ENCODE peak calls at places on chromosomes 2 and 18, in seven cellular contexts. Y is HCT116, I is H1, J is HepG2, Q is spleen, S is suprapubic skin, N is K562. M is an unnamed sample.
A peak's percentile ranks its signal among the peaks of the same experiment; 100 is the strongest.

GRCh38 chr2:230582851-230583283 is 129.8 kb upstream of the CAB39 start:
- DNase-seq in Y (no peak), I (no peak), J (no peak), Q (no peak), S (no peak), N (no peak), M (no peak)

GRCh38 chr2:208595386-208596275 is 189.0 kb downstream of the PTH2R start:
- DNase-seq in Y (peak; percentile 32), I (no peak), J (no peak), Q (no peak), S (no peak), N (peak; percentile 19), M (no peak)

GRCh38 chr2:214808481-214808931 is 977 bp downstream of the BARD1 start:
- DNase-seq in Y (no peak), I (no peak), J (no peak), Q (no peak), S (no peak), N (no peak), M (no peak)

GRCh38 chr2:239745790-239746308 is 279.3 kb downstream of the NDUFA10 start:
- DNase-seq in Y (no peak), I (no peak), J (no peak), Q (no peak), S (no peak), N (no peak), M (no peak)

GRCh38 chr2:31675485-31675901 is 94.8 kb upstream of the SRD5A2 start:
- DNase-seq in Y (peak; percentile 15), I (no peak), J (peak; percentile 71), Q (no peak), S (no peak), N (no peak), M (no peak)

GRCh38 chr2:48946444-48947048 is 191.0 kb upstream of the LHCGR start:
- DNase-seq in Y (peak; percentile 23), I (no peak), J (peak; percentile 62), Q (no peak), S (no peak), N (peak; percentile 77), M (no peak)

GRCh38 chr2:16268301-16269000 is 328.1 kb downstream of the MYCN start:
- DNase-seq in Y (no peak), I (no peak), J (no peak), Q (no peak), S (no peak), N (no peak), M (no peak)

GRCh38 chr2:232042911-232043564 is 81.5 kb downstream of the DIS3L2 start:
- DNase-seq in Y (no peak), I (no peak), J (no peak), Q (no peak), S (no peak), N (peak; percentile 9), M (no peak)

GRCh38 chr2:143026411-143027054 is 102.7 kb upstream of the ARHGAP15 start:
- DNase-seq in Y (no peak), I (no peak), J (no peak), Q (no peak), S (no peak), N (no peak), M (no peak)

GRCh38 chr2:187593098-187593497 is 38.9 kb upstream of the TFPI start:
- DNase-seq in Y (no peak), I (no peak), J (no peak), Q (no peak), S (no peak), N (no peak), M (no peak)

GRCh38 chr2:118728984-118729383 is 118.5 kb downstream of the EN1 start:
- DNase-seq in Y (no peak), I (no peak), J (no peak), Q (no peak), S (no peak), N (no peak), M (no peak)

GRCh38 chr2:36087344-36087743 is 268.2 kb upstream of the CRIM1 start:
- DNase-seq in Y (no peak), I (no peak), J (no peak), Q (no peak), S (no peak), N (no peak), M (no peak)

GRCh38 chr2:204652063-204652462 is 106.8 kb downstream of the PARD3B start:
- DNase-seq in Y (no peak), I (no peak), J (no peak), Q (no peak), S (no peak), N (no peak), M (no peak)

GRCh38 chr2:163692611-163693482 is 43.0 kb downstream of the FIGN start:
- DNase-seq in Y (no peak), I (no peak), J (no peak), Q (no peak), S (no peak), N (no peak), M (no peak)

GRCh38 chr2:56128235-56128634 is 55.6 kb upstream of the CCDC85A start:
- DNase-seq in Y (no peak), I (no peak), J (no peak), Q (no peak), S (no peak), N (no peak), M (no peak)

GRCh38 chr2:145563752-145564615 is 1044.1 kb upstream of the ZEB2 start:
- DNase-seq in Y (no peak), I (no peak), J (no peak), Q (no peak), S (no peak), N (no peak), M (no peak)

GRCh38 chr2:31008571-31009114 is 129.6 kb downstream of the GALNT14 start:
- DNase-seq in Y (no peak), I (no peak), J (no peak), Q (no peak), S (no peak), N (no peak), M (no peak)

GRCh38 chr2:2101924-2102323 is 229.2 kb downstream of the MYT1L start:
- DNase-seq in Y (no peak), I (no peak), J (no peak), Q (no peak), S (no peak), N (peak; percentile 47), M (no peak)

GRCh38 chr2:3379339-3379646 is 201 bp upstream of the TRAPPC12 start:
- DNase-seq in Y (no peak), I (no peak), J (no peak), Q (no peak), S (no peak), N (no peak), M (no peak)

GRCh38 chr2:48712151-48712550 is 43.4 kb downstream of the LHCGR start:
- DNase-seq in Y (no peak), I (no peak), J (no peak), Q (no peak), S (no peak), N (no peak), M (no peak)

GRCh38 chr2:235416816-235417499 is 76.9 kb upstream of the AGAP1 start:
- DNase-seq in Y (no peak), I (no peak), J (peak; percentile 43), Q (no peak), S (no peak), N (no peak), M (no peak)

GRCh38 chr2:60439219-60439974 is 114.1 kb downstream of the BCL11A start:
- DNase-seq in Y (no peak), I (no peak), J (no peak), Q (peak; percentile 93), S (no peak), N (peak; percentile 24), M (no peak)

GRCh38 chr18:68887410-68887809 is 89.5 kb downstream of the CCDC102B start:
- DNase-seq in Y (no peak), I (no peak), J (peak; percentile 67), Q (no peak), S (no peak), N (no peak), M (no peak)

DNA sequence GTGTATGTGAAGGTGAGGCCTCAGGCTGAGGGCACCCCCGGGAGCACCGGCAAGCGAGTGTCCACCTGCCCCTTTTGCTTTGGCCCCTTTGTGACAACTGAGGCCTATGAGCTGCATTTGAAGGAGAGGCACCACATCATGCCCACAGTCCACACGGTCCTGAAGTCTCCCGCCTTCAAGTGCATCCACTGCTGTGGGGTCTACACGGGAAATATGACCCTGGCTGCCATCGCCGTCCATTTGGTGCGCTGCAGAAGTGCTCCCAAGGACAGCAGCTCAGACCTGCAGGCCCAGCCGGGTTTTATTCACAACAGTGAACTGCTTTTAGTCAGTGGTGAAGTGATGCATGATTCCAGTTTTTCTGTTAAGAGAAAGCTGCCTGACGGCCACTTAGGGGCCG is 28.9 kb downstream of the ADNP2 start:
- DNase-seq in Y (no peak), I (no peak), J (no peak), Q (no peak), S (no peak), N (no peak), M (no peak)
- TF ChIP-seq POLR2AphosphoS5 in Y (no peak), I (peak; percentile 20), J (no peak), Q (no peak), S (no peak), N (no peak), M (no peak)

GRCh38 chr18:2535419-2535910 is 35.8 kb downstream of the METTL4 start:
- DNase-seq in Y (no peak), I (no peak), J (no peak), Q (no peak), S (no peak), N (no peak), M (no peak)
- H3K4me3 ChIP-seq in Y (no peak overlapping the region), I (no peak overlapping the region), J (no peak overlapping the region), Q (no peak overlapping the region), S (no peak overlapping the region), N (no peak overlapping the region), M (no peak overlapping the region)

GRCh38 chr18:53755914-53756606 is 468.4 kb downstream of the MBD2 start:
- DNase-seq in Y (no peak), I (no peak), J (no peak), Q (no peak), S (no peak), N (no peak), M (no peak)

GRCh38 chr18:53752968-53753367 is 471.5 kb downstream of the MBD2 start:
- DNase-seq in Y (no peak), I (no peak), J (no peak), Q (no peak), S (no peak), N (no peak), M (no peak)

GRCh38 chr18:53756607-53756972 is 467.9 kb downstream of the MBD2 start:
- DNase-seq in Y (no peak), I (no peak), J (no peak), Q (no peak), S (no peak), N (no peak), M (no peak)

GRCh38 chr18:53754154-53754553 is 470.3 kb downstream of the MBD2 start:
- DNase-seq in Y (no peak), I (no peak), J (no peak), Q (no peak), S (no peak), N (no peak), M (no peak)

DNA sequence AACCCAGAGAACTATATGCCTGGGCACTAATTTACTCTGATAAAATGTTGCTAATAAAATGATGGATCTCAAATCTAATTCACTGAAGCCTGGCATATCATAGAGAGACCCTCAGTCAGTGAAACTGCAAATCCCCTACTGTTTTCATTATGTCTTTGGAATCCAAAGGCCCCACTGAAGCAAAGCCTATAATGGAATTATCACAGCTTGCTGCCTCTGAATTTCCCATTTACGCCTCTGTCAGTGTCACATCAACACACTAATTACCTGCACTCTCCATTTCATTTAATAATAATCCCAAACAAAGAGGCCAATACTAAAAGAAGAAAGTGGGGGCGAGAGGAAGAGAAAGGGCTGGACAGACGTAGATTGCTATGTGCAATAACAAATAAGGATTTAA is 470.9 kb downstream of the MBD2 start:
- DNase-seq in Y (no peak), I (no peak), J (no peak), Q (no peak), S (no peak), N (no peak), M (no peak)
- TF ChIP-seq POLR2AphosphoS5 in Y (no peak), I (no peak), J (no peak), Q (no peak), S (no peak), N (no peak), M (no peak)

GRCh38 chr18:79516441-79516931 is 120.8 kb downstream of the NFATC1 start:
- DNase-seq in Y (no peak), I (no peak), J (no peak), Q (peak; percentile 69), S (peak; percentile 35), N (no peak), M (peak; percentile 49)
- H3K4me3 ChIP-seq in Y (no peak overlapping the region), I (no peak overlapping the region), J (no peak overlapping the region), Q (no peak overlapping the region), S (no peak overlapping the region), N (no peak overlapping the region), M (no peak overlapping the region)